ENCODE peak calls at places on chromosomes 5 and 9, in five cellular contexts. D is T-helper 1 cell; B is activated CD4-positive, alpha-beta T cell treated with anti-CD3 and anti-CD28 coated beads, Interleukin-2, amount 50 U/mL, for 48 hours; T is stimulated activated CD8-positive, alpha-beta memory T cell treated with anti-CD3 and anti-CD28 coated beads, Interleukin-4, amount 100 ng/mL, for 4 hours; S is nucleus accumbens. Y is an unnamed sample.

GRCh38 chr5:149684371-149684770 is 45.7 kb upstream of the PPARGC1B start:
- DNase-seq in S (no peak), B (no peak), T (no peak), D (no peak), Y (no peak)

GRCh38 chr9:786405-786804 is 55.1 kb upstream of the DMRT1 start:
- DNase-seq in D (no peak), S (no peak), T (no peak), B (no peak), Y (no peak)

GRCh38 chr9:110078626-110079025 is 129.3 kb downstream of the C9orf152 start:
- DNase-seq in S (no peak), B (no peak), T (no peak), D (no peak), Y (no peak)

GRCh38 chr9:91879231-91879630 is 70.8 kb downstream of the ROR2 start:
- DNase-seq in D (no peak), T (no peak), B (no peak), S (no peak), Y (no peak)

GRCh38 chr5:159210306-159210722 is 961 bp upstream of the RNF145 start:
- DNase-seq in T (no peak), S (no peak), D (no peak), B (no peak), Y (no peak)

GRCh38 chr9:135612981-135613910 is 26.1 kb downstream of the GLT6D1 start:
- DNase-seq in S (no peak), B (no peak), D (no peak), T (no peak), Y (no peak)

GRCh38 chr5:150671509-150672236 is 10.6 kb downstream of the MYOZ3 start:
- DNase-seq in S (no peak), D (no peak), T (no peak), B (peak), Y (no peak)

GRCh38 chr9:110521211-110521610 is 58.3 kb downstream of the SVEP1 start:
- DNase-seq in B (no peak), T (no peak), S (no peak), D (no peak), Y (no peak)

GRCh38 chr5:170278611-170279500 is 18.7 kb downstream of the LCP2 start:
- DNase-seq in T (peak), S (no peak), B (peak), D (peak), Y (peak)

GRCh38 chr5:76455531-76456132 is 52.5 kb downstream of the IQGAP2 start:
- DNase-seq in B (no peak), T (no peak), S (no peak), D (no peak), Y (no peak)

GRCh38 chr9:95438958-95439357 is 77.8 kb downstream of the PTCH1 start:
- DNase-seq in B (no peak), D (no peak), T (no peak), S (no peak), Y (no peak)

GRCh38 chr5:106393276-106393675 is 1277.5 kb downstream of the EFNA5 start:
- DNase-seq in T (no peak), B (no peak), S (no peak), D (no peak), Y (no peak)

GRCh38 chr5:38715671-38716070 is 130.1 kb upstream of the OSMR start:
- DNase-seq in D (no peak), T (no peak), S (peak), B (no peak), Y (no peak)

GRCh38 chr9:132162764-132163456 is 1.1 kb downstream of the NTNG2 start:
- DNase-seq in D (no peak), B (no peak), T (no peak), S (no peak), Y (no peak)

GRCh38 chr5:96516631-96517071 is 83.6 kb upstream of the PCSK1 start:
- DNase-seq in T (no peak), D (no peak), S (no peak), B (no peak), Y (no peak)

GRCh38 chr5:174145821-174146220 is 100.3 kb downstream of the NSG2 start:
- DNase-seq in T (no peak), D (no peak), S (peak), B (peak), Y (no peak)

Y was measured in T-helper 22 cell.